ENCODE peak calls at places on chromosomes 2 and 18, in seven cellular contexts. F, P, N, M, K, A and R are unnamed samples.

GRCh38 chr2:163043201-163043600 is 204.6 kb upstream of the KCNH7 start:
- DNase-seq in F (no peak), P (no peak), N (no peak), M (no peak), K (no peak), A (no peak), R (no peak)

GRCh38 chr2:124973396-124973795 is 948.3 kb downstream of the CNTNAP5 start:
- DNase-seq in F (no peak), P (no peak), N (no peak), M (no peak), K (no peak), A (no peak), R (no peak)

GRCh38 chr2:96306370-96306769 is 1.0 kb upstream of the SNRNP200 start:
- DNase-seq in F (no peak), P (no peak), N (no peak), M (no peak), K (no peak), A (no peak), R (no peak)

GRCh38 chr2:238104071-238104511 is 4.0 kb downstream of the ESPNL start:
- DNase-seq in F (no peak), P (no peak), N (no peak), M (no peak), K (no peak), A (peak), R (no peak)

GRCh38 chr2:241494311-241494908 is 14.0 kb downstream of the STK25 start:
- DNase-seq in F (no peak), P (no peak), N (no peak), M (no peak), K (peak), A (peak), R (no peak)

GRCh38 chr2:27123302-27124150 is at the start of gene ABHD1:
- DNase-seq in F (peak), P (peak), N (no peak), M (peak), K (peak), A (peak), R (peak)

GRCh38 chr2:66547887-66548286 is 113.0 kb downstream of the MEIS1 start:
- DNase-seq in F (no peak), P (no peak), N (no peak), M (no peak), K (no peak), A (no peak), R (no peak)

GRCh38 chr2:31568585-31569201 is 12.0 kb downstream of the SRD5A2 start:
- DNase-seq in F (no peak), P (no peak), N (no peak), M (no peak), K (no peak), A (no peak), R (no peak)

GRCh38 chr18:31819106-31819924 is 58.6 kb upstream of the SLC25A52 start:
- DNase-seq in F (no peak), P (no peak), N (peak), M (no peak), K (peak), A (no peak), R (peak)

GRCh38 chr2:236956641-236957040 is 129.0 kb upstream of the COPS8 start:
- DNase-seq in F (no peak), P (no peak), N (no peak), M (no peak), K (no peak), A (no peak), R (no peak)

GRCh38 chr18:52090005-52090404 is 250.0 kb upstream of the DCC start:
- DNase-seq in F (no peak), P (no peak), N (no peak), M (no peak), K (no peak), A (no peak), R (no peak)

GRCh38 chr2:120346034-120346666 is at the start of gene INHBB:
- DNase-seq in F (no peak), P (no peak), N (no peak), M (no peak), K (no peak), A (peak), R (peak)

GRCh38 chr2:88765154-88765948 is 73.9 kb downstream of the RPIA start:
- DNase-seq in F (no peak), P (peak), N (peak), M (peak), K (no peak), A (peak), R (peak)

GRCh38 chr2:169736902-169737301 is 3.3 kb downstream of the KLHL23 start:
- DNase-seq in F (no peak), P (no peak), N (peak), M (no peak), K (no peak), A (no peak), R (no peak)

GRCh38 chr2:106192752-106193490 is 1.2 kb downstream of the UXS1 start:
- DNase-seq in F (no peak), P (peak), N (peak), M (no peak), K (peak), A (peak), R (peak)

GRCh38 chr2:239762106-239762505 is 263.0 kb downstream of the NDUFA10 start:
- DNase-seq in F (no peak), P (no peak), N (no peak), M (no peak), K (no peak), A (no peak), R (no peak)

GRCh38 chr2:53672881-53673522 is 94.6 kb upstream of the CHAC2 start:
- DNase-seq in F (no peak), P (no peak), N (no peak), M (no peak), K (no peak), A (no peak), R (no peak)

GRCh38 chr2:224083631-224084030 is 44.5 kb upstream of the SERPINE2 start:
- DNase-seq in F (no peak), P (no peak), N (no peak), M (no peak), K (no peak), A (peak), R (no peak)

GRCh38 chr2:213150315-213150951 is 979 bp downstream of the IKZF2 start:
- DNase-seq in F (peak), P (no peak), N (peak), M (no peak), K (peak), A (peak), R (no peak)

GRCh38 chr2:128308889-128309288 is 9.8 kb downstream of the HS6ST1 start:
- DNase-seq in F (no peak), P (no peak), N (no peak), M (no peak), K (no peak), A (no peak), R (no peak)

GRCh38 chr2:11899264-11899818 is 152.9 kb downstream of the LPIN1 start:
- DNase-seq in F (no peak), P (no peak), N (peak), M (no peak), K (no peak), A (no peak), R (peak)

GRCh38 chr2:233462826-233463470 is 103.6 kb downstream of the USP40 start:
- DNase-seq in F (no peak), P (no peak), N (no peak), M (no peak), K (peak), A (no peak), R (no peak)

GRCh38 chr2:96143231-96143847 is 1.9 kb downstream of the DUSP2 start:
- DNase-seq in F (no peak), P (no peak), N (no peak), M (no peak), K (no peak), A (no peak), R (no peak)

GRCh38 chr2:161119483-161119882 is 40.7 kb upstream of the TANK start:
- DNase-seq in F (no peak), P (no peak), N (no peak), M (no peak), K (no peak), A (no peak), R (no peak)

GRCh38 chr18:57353940-57354461 is 1.6 kb downstream of the ST8SIA3 start:
- DNase-seq in F (no peak), P (no peak), N (peak), M (peak), K (peak), A (no peak), R (peak)

GRCh38 chr18:45320724-45321123 is 294.6 kb upstream of the SLC14A2 start:
- DNase-seq in F (no peak), P (no peak), N (no peak), M (no peak), K (no peak), A (no peak), R (no peak)

GRCh38 chr2:240989451-240990265 is 8.8 kb upstream of the SNED1 start:
- DNase-seq in F (no peak), P (no peak), N (peak), M (no peak), K (no peak), A (peak), R (peak)

GRCh38 chr2:59025157-59025757 is 784.1 kb upstream of the FANCL start:
- DNase-seq in F (peak), P (no peak), N (peak), M (peak), K (peak), A (peak), R (peak)

GRCh38 chr2:85452237-85452636 is 33.7 kb downstream of the SH2D6 start:
- DNase-seq in F (no peak), P (no peak), N (no peak), M (no peak), K (no peak), A (no peak), R (no peak)

GRCh38 chr2:134158295-134158694 is 95.6 kb upstream of the MGAT5 start:
- DNase-seq in F (no peak), P (no peak), N (no peak), M (no peak), K (no peak), A (no peak), R (no peak)

GRCh38 chr2:2579814-2580213 is 248.7 kb upstream of the MYT1L start:
- DNase-seq in F (no peak), P (no peak), N (no peak), M (no peak), K (no peak), A (no peak), R (no peak)

GRCh38 chr18:45837283-45838070 is 12.0 kb downstream of the SIGLEC15 start:
- DNase-seq in F (no peak), P (peak), N (peak), M (peak), K (no peak), A (peak), R (peak)

GRCh38 chr2:128535928-128536327 is 217.3 kb upstream of the HS6ST1 start:
- DNase-seq in F (no peak), P (no peak), N (peak), M (no peak), K (no peak), A (no peak), R (peak)

GRCh38 chr2:164447660-164448059 is 173.6 kb downstream of the GRB14 start:
- DNase-seq in F (no peak), P (no peak), N (no peak), M (no peak), K (no peak), A (no peak), R (no peak)

GRCh38 chr18:79991494-79991893 is 3.1 kb upstream of the TXNL4A start:
- DNase-seq in F (no peak), P (no peak), N (no peak), M (no peak), K (no peak), A (no peak), R (no peak)